ENCODE peak calls at places on chromosome 21, in eight cellular contexts. Y, A, F, M, W, D, O and I are unnamed samples.

GRCh38 chr21:38266732-38267131 is 9.9 kb downstream of the KCNJ15 start:
- DNase-seq in Y (no peak), A (no peak), F (no peak), M (no peak), W (no peak), D (no peak), O (no peak), I (no peak)

GRCh38 chr21:32572574-32573420 is 12.5 kb downstream of the TCP10L start:
- DNase-seq in Y (peak; percentile 66), A (peak; percentile 68), F (no peak), M (no peak), W (no peak), D (peak; percentile 77), O (no peak), I (peak; percentile 66)

GRCh38 chr21:36134820-36135390 is at the start of gene CBR3:
- DNase-seq in Y (peak; percentile 55), A (peak; percentile 46), F (peak; percentile 78), M (no peak), W (peak; percentile 59), D (peak; percentile 86), O (peak; percentile 83), I (peak; percentile 48)

GRCh38 chr21:32770514-32771133 is 931 bp downstream of the PAXBP1 start:
- DNase-seq in Y (no peak), A (no peak), F (no peak), M (no peak), W (no peak), D (no peak), O (no peak), I (no peak)

GRCh38 chr21:17438642-17439041 is 74.2 kb upstream of the CXADR start:
- DNase-seq in Y (no peak), A (no peak), F (no peak), M (no peak), W (no peak), D (no peak), O (no peak), I (no peak)

GRCh38 chr21:32065654-32066053 is 192.8 kb downstream of the HUNK start:
- DNase-seq in Y (no peak), A (no peak), F (no peak), M (no peak), W (no peak), D (no peak), O (no peak), I (no peak)

GRCh38 chr21:38824124-38824822 is 18.5 kb downstream of the ETS2 start:
- DNase-seq in Y (peak; percentile 55), A (no peak), F (no peak), M (peak; percentile 16), W (no peak), D (no peak), O (peak; percentile 75), I (no peak)

GRCh38 chr21:40128891-40129290 is 261.7 kb downstream of the PCP4 start:
- DNase-seq in Y (no peak), A (no peak), F (no peak), M (no peak), W (no peak), D (no peak), O (no peak), I (no peak)

GRCh38 chr21:37700641-37701202 is 215.5 kb downstream of the KCNJ6 start:
- DNase-seq in Y (no peak), A (peak; percentile 61), F (no peak), M (no peak), W (no peak), D (no peak), O (no peak), I (no peak)

GRCh38 chr21:14384453-14384852 is 1.5 kb upstream of the HSPA13 start:
- DNase-seq in Y (no peak), A (no peak), F (no peak), M (no peak), W (no peak), D (no peak), O (no peak), I (no peak)
- H3K4me3 ChIP-seq in Y (no peak overlapping the region), A (no peak overlapping the region), F (no peak overlapping the region), M (no peak overlapping the region), W (no peak overlapping the region), D (no peak overlapping the region), O (no peak overlapping the region), I (no peak overlapping the region)

GRCh38 chr21:44771896-44772525 is 29.6 kb downstream of the UBE2G2 start:
- DNase-seq in Y (no peak), A (no peak), F (no peak), M (no peak), W (no peak), D (no peak), O (no peak), I (peak; percentile 17)
- TF ChIP-seq POLR2A in Y (no peak), A (no peak), F (no peak), M (no peak), W (no peak), D (no peak), O (no peak), I (no peak)

GRCh38 chr21:45536301-45537081 is 5.7 kb downstream of the SLC19A1 start:
- DNase-seq in Y (peak; percentile 6), A (peak; percentile 7), F (peak; percentile 16), M (no peak), W (no peak), D (peak; percentile 73), O (peak; percentile 60), I (peak; percentile 25)
- H3K9me3 ChIP-seq in Y (no peaks in the 10 kb centered on the region), A (no peaks in the 10 kb centered on the region), F (no peaks in the 10 kb centered on the region), M (no peaks in the 10 kb centered on the region), W (no peaks in the 10 kb centered on the region), D (no peaks in the 10 kb centered on the region), O (no peaks in the 10 kb centered on the region), I (no peaks in the 10 kb centered on the region)

GRCh38 chr21:45288441-45288841 is 746 bp upstream of the POFUT2 start:
- DNase-seq in Y (peak; percentile 34), A (no peak), F (peak; percentile 52), M (no peak), W (no peak), D (peak; percentile 77), O (peak; percentile 73), I (peak; percentile 30)

GRCh38 chr21:45289655-45290515 is 2.2 kb upstream of the POFUT2 start:
- DNase-seq in Y (no peak), A (no peak), F (peak; percentile 32), M (peak; percentile 52), W (no peak), D (no peak), O (no peak), I (peak; percentile 18)

GRCh38 chr21:45290948-45291612 is 3.4 kb upstream of the POFUT2 start:
- DNase-seq in Y (no peak), A (no peak), F (peak; percentile 74), M (peak; percentile 70), W (peak; percentile 44), D (peak; percentile 78), O (peak; percentile 76), I (peak; percentile 26)

GRCh38 chr21:45287438-45288391 is at the start of gene POFUT2:
- DNase-seq in Y (peak; percentile 99), A (peak; percentile 99), F (peak; percentile 98), M (no peak), W (peak; percentile 98), D (peak; percentile 99), O (peak; percentile 99), I (peak; percentile 99)

DNA sequence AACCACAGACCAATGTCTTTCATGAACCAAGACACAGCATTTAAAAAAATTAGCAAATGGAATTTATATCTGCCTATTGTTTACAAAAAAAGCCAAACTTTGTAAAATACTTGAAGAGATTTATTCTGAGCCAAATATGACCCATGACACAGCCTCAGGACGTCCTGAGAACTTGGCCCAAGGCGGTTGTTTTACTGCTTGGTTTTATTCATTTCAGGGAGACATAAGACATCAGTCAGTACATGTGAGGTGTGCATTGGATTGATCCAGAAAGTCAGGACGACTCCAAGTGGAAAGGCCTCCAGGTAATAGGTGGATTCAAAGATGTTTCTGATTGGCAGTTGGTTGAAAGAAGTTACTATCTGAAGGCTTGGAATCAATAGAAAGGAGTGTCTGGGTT is 1.4 kb upstream of the POFUT2 start:
- DNase-seq in Y (no peak), A (no peak), F (peak; percentile 19), M (no peak), W (no peak), D (no peak), O (no peak), I (peak; percentile 5)
- H3K4me3 ChIP-seq in Y (peak overlapping the region; percentile 75), A (no peak overlapping the region), F (no peak overlapping the region), M (no peak overlapping the region), W (no peak overlapping the region), D (no peak overlapping the region), O (no peak overlapping the region), I (no peak overlapping the region)

DNA sequence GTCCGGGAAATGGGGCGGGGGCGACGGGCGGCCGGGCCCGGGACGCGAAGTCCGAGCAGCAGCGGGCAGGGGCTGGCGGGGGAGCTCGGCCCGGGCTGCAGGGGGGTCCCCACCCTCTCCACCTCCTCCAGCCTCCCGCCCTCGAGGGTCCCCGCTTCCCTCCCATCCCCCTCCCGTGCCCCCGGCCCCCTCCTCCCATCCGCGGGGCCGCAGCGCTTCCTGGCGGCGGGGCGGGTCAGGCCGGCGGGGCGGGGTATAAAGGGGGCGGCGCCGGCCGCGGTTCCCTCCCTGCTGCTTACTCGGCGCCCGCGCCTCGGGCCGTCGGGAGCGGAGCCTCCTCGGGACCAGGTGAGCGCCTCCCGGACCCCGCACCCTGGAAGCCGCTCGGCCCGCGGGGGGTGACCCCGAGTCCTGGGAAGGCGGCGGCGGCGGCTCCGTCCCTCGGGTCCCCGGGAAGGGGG is at the start of gene COL6A2:
- DNase-seq in Y (peak; percentile 52), A (peak; percentile 39), F (peak; percentile 82), M (peak; percentile 87), W (peak; percentile 85), D (peak; percentile 81), O (peak; percentile 91), I (peak; percentile 45)
- TF ChIP-seq POLR2A in Y (peak; percentile 57), A (peak; percentile 23), F (peak; percentile 85), M (no peak), W (peak; percentile 63), D (no peak), O (peak; percentile 44), I (no peak)

GRCh38 chr21:27292851-27293638 is 326.2 kb upstream of the ADAMTS5 start:
- DNase-seq in Y (no peak), A (no peak), F (no peak), M (no peak), W (no peak), D (no peak), O (no peak), I (no peak)
- H3K9me3 ChIP-seq in Y (no peaks in the 10 kb centered on the region), A (no peaks in the 10 kb centered on the region), F (no peaks in the 10 kb centered on the region), M (no peaks in the 10 kb centered on the region), W (no peaks in the 10 kb centered on the region), D (no peaks in the 10 kb centered on the region), O (no peaks in the 10 kb centered on the region), I (no peaks in the 10 kb centered on the region)

GRCh38 chr21:43825936-43826622 is 36.7 kb downstream of the RRP1 start:
- DNase-seq in Y (no peak), A (no peak), F (no peak), M (no peak), W (no peak), D (no peak), O (peak; percentile 60), I (peak; percentile 42)

GRCh38 chr21:43826623-43826974 is 37.2 kb downstream of the RRP1 start:
- DNase-seq in Y (no peak), A (no peak), F (no peak), M (no peak), W (no peak), D (no peak), O (no peak), I (no peak)

GRCh38 chr21:43825610-43825935 is 36.2 kb downstream of the RRP1 start:
- DNase-seq in Y (no peak), A (no peak), F (no peak), M (no peak), W (no peak), D (no peak), O (peak; percentile 48), I (no peak)

GRCh38 chr21:43829161-43829560 is 35.9 kb upstream of the AGPAT3 start:
- DNase-seq in Y (no peak), A (no peak), F (no peak), M (no peak), W (no peak), D (no peak), O (no peak), I (no peak)

GRCh38 chr21:43827015-43827611 is 37.7 kb downstream of the RRP1 start:
- DNase-seq in Y (no peak), A (no peak), F (no peak), M (no peak), W (no peak), D (no peak), O (peak; percentile 60), I (no peak)
- H3K4me3 ChIP-seq in Y (no peak overlapping the region), A (no peak overlapping the region), F (no peak overlapping the region), M (no peak overlapping the region), W (no peak overlapping the region), D (no peak overlapping the region), O (no peak overlapping the region), I (no peak overlapping the region)